ENCODE peak calls at places on chromosomes 3 and 15, in four cellular contexts. M, C, S and A are unnamed samples.

GRCh38 chr15:29687204-29687768 is 135.0 kb downstream of the TJP1 start:
- DNase-seq in M (no peak), C (no peak), S (no peak), A (no peak)

GRCh38 chr3:68977486-68978167 is 35.9 kb downstream of the EOGT start:
- DNase-seq in M (no peak), C (peak), S (no peak), A (no peak)

GRCh38 chr3:113166719-113167492 is 44.5 kb upstream of the BOC start:
- DNase-seq in M (peak), C (peak), S (no peak), A (no peak)

GRCh38 chr15:39665629-39666245 is 84.9 kb downstream of the THBS1 start:
- DNase-seq in M (no peak), C (no peak), S (no peak), A (no peak)

GRCh38 chr15:78640840-78641733 is at the start of gene CHRNB4:
- DNase-seq in M (peak), C (no peak), S (no peak), A (peak)

GRCh38 chr15:79124388-79124787 is 33.8 kb upstream of the RASGRF1 start:
- DNase-seq in M (no peak), C (no peak), S (no peak), A (no peak)

GRCh38 chr3:23874359-23875120 is 42.2 kb downstream of the NKIRAS1 start:
- DNase-seq in M (no peak), C (peak), S (no peak), A (no peak)

GRCh38 chr3:128348075-128348474 is 118.6 kb downstream of the DNAJB8 start:
- DNase-seq in M (no peak), C (no peak), S (no peak), A (no peak)

GRCh38 chr3:197270558-197271317 is 27.7 kb downstream of the DLG1 start:
- DNase-seq in M (no peak), C (no peak), S (no peak), A (no peak)

GRCh38 chr3:111283165-111283564 is 211.5 kb downstream of the NECTIN3 start:
- DNase-seq in M (no peak), C (no peak), S (no peak), A (no peak)

GRCh38 chr3:182904164-182904563 is 76.2 kb downstream of the DCUN1D1 start:
- DNase-seq in M (no peak), C (no peak), S (no peak), A (no peak)
- TF ChIP-seq CTCF in M (peak), C (no peak), S (no peak), A (no peak)

GRCh38 chr3:123582315-123582714 is 2.5 kb downstream of the HACD2 start:
- DNase-seq in M (no peak), C (no peak), S (no peak), A (no peak)

GRCh38 chr3:123584988-123585937 is at the start of gene HACD2:
- DNase-seq in M (peak), C (peak), S (peak), A (peak)

GRCh38 chr3:123586131-123586530 is 1.3 kb upstream of the HACD2 start:
- DNase-seq in M (peak), C (peak), S (peak), A (no peak)

GRCh38 chr3:123583563-123583962 is 1.3 kb downstream of the HACD2 start:
- DNase-seq in M (no peak), C (no peak), S (no peak), A (no peak)

DNA sequence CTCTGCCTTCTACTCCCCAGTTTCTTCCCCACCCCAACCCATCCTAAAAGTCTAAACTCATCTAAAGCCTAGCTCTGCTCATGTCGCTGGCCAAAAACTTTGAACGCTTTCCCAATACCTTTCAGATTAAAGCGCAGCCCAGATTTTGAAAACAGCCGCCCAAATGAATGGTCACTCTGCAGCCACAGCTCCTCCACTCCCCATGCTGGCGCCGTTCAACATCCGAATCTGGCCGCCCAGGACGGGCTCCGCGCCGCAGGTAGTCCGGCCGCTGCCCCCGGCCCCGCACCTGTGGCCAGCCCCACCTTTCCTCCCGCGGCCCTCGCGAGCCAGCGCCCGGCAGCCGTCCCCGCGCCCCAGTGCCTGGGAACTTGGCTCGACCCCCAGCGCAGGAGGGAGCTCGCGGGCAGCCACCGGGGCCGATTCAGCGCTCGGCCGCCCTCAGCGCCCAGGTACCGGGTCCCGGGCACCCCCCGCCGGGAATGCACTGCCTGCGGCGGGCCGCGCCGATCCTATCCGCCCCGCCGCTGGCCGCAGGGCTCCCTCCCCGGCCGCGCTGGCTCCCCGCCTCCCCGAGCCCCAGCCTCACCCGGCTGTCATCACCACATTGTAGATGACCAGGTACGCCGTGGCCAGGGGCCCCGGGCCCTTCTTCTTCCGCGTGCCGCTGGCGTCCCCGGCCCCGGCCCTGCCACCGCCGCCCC is 417 bp downstream of the HACD2 start:
- DNase-seq in M (no peak), C (no peak), S (no peak), A (no peak)
- TF ChIP-seq CTCF in M (peak), C (no peak), S (no peak), A (no peak)

DNA sequence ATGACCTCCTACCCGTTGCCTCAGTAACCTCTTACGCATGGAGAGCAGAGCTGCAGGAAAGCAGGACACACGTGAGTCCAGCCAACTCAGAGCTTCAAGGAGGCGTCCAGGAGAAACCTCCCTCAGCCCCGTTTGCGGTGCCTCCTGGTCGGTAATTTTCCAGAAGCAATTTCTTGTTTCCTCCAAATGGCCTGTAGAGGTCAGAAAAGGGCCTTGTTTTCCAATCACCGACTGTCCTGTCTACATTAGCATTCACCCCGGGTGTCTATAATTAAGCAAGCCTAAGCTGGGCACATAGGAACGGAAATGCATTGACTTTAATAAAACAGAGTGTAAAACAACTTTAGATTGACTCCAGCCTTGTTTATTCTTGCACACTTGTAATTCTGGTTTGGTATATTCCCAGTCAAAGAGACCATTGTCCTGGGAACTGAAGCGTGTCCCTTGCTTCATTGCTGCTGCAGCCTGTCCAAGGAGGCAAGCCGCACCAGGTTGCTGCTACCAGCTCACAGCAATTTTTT is 836.2 kb downstream of the AGBL1 start:
- DNase-seq in M (peak), C (peak), S (no peak), A (no peak)
- TF ChIP-seq CTCF in M (peak), C (peak), S (no peak), A (peak)

GRCh38 chr3:157353657-157354056 is 83.0 kb upstream of the PTX3 start:
- DNase-seq in M (no peak), C (no peak), S (no peak), A (no peak)

GRCh38 chr3:157354254-157354653 is 82.4 kb upstream of the PTX3 start:
- DNase-seq in M (no peak), C (no peak), S (no peak), A (no peak)

GRCh38 chr3:157354722-157355121 is 81.9 kb upstream of the PTX3 start:
- DNase-seq in M (peak), C (peak), S (no peak), A (peak)

GRCh38 chr3:157355276-157355675 is 81.4 kb upstream of the PTX3 start:
- DNase-seq in M (no peak), C (no peak), S (no peak), A (no peak)

DNA sequence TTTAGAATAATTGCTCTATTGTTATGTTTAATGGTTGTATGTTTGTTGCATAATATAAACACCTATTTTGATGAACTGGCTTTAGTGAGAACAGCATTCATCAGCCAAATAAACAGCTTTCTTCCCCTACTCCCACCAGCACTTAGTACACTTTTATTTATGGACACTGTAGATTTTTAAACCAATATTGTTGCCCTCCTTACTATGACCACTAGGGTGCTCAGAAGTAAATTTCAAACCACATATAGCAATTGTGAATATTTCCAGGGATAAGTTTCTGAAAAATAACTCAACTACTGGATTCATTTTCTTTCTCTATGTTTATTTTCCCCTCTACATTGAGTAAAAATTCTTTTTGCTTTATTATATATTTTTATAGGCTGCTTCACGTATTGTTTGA is 84.7 kb upstream of the PTX3 start:
- DNase-seq in M (no peak), C (no peak), S (no peak), A (no peak)
- TF ChIP-seq CTCF in M (peak), C (no peak), S (no peak), A (no peak)

GRCh38 chr3:81349941-81350340 is 411.5 kb downstream of the GBE1 start:
- DNase-seq in M (no peak), C (no peak), S (no peak), A (no peak)

DNA sequence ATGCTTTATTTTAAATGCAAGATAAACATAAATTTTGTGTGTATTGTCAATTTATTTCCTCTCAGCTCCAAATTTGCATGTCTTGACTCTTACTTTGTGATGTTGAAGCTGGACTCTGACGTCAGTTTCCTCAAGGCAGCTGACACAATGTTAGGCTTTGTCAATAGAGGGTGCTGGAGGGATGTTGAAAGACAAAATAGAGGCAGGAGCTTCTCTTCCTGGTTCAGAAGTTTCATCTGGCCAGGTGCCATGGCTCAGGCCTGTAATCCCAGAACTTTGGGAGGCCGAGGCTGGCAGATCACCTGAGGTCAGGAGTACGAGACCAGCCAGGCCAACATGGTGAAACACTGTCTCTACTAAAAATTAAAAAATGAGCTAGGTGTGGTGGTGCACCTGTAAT is 408.6 kb downstream of the GBE1 start:
- DNase-seq in M (peak), C (peak), S (no peak), A (no peak)
- TF ChIP-seq CTCF in M (peak), C (no peak), S (no peak), A (peak)

DNA sequence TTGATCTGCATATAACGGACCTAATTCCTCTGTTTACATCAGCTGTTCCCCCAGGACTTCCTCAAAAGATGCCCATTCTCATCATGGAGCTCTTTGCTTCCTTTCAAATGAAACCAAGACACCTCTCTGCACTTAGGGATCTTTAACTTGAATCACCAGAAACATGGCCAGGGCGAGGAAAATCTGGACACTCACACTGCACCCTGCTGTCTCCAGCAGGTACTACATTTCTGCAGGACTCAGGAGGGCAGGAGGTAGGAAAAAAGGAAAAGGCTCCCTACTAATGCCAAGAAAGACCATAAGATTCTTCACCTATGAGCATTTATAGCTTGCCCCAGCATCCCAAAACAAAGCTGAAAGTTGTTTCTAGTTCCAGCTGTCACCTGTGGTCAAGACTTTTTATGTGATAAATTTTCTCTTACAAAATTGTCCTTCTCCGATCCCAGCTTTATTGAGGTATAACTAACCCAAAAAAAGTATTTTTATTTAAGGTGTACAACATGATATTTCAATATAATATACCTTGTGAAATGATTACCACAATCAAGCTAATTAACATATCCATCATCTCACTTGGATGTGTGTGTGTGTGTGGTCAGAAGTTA is 87.3 kb upstream of the C15orf61 start:
- DNase-seq in M (peak), C (peak), S (peak), A (peak)
- TF ChIP-seq CTCF in M (peak), C (peak), S (peak), A (peak)

DNA sequence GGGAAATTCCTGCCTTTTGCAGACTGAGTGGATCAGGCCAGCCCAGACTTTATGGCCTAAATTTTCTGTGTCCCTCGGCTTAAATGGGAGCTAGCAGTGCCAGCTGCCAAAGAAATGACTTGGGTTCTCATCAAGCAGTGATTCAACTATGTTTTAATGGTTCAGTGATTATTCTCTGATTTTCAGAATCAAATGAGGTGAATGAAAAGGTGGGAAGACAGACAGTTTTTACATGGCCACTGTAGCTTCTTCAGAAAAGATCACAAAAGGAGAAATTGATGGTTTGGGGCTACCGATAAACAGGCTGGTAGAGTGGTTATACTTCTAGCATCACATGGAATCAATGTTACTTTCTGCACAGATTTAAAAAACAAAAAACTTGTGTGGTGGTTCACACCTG is 28.1 kb upstream of the CHST2 start:
- DNase-seq in M (no peak), C (no peak), S (no peak), A (no peak)
- TF ChIP-seq CTCF in M (no peak), C (no peak), S (no peak), A (no peak)

GRCh38 chr15:62486041-62486440 is 321.0 kb upstream of the C2CD4B start:
- DNase-seq in M (no peak), C (no peak), S (no peak), A (no peak)

GRCh38 chr15:62477929-62478328 is 312.8 kb upstream of the C2CD4B start:
- DNase-seq in M (no peak), C (no peak), S (no peak), A (no peak)

GRCh38 chr15:62483817-62484216 is 318.7 kb upstream of the C2CD4B start:
- DNase-seq in M (no peak), C (peak), S (no peak), A (no peak)

GRCh38 chr15:62485170-62485720 is 320.2 kb upstream of the C2CD4B start:
- DNase-seq in M (no peak), C (no peak), S (no peak), A (no peak)

GRCh38 chr15:62482715-62483429 is 317.8 kb upstream of the C2CD4B start:
- DNase-seq in M (peak), C (no peak), S (no peak), A (peak)
- TF ChIP-seq CTCF in M (peak), C (no peak), S (no peak), A (peak)

GRCh38 chr15:64629063-64629462 is 146.3 kb downstream of the RBPMS2 start:
- DNase-seq in M (no peak), C (no peak), S (no peak), A (no peak)

GRCh38 chr15:64633332-64633731 is 142.1 kb downstream of the RBPMS2 start:
- DNase-seq in M (no peak), C (no peak), S (no peak), A (no peak)

GRCh38 chr15:64634020-64634419 is 141.4 kb downstream of the RBPMS2 start:
- DNase-seq in M (peak), C (no peak), S (peak), A (peak)

GRCh38 chr15:64634576-64635485 is 140.6 kb downstream of the RBPMS2 start:
- DNase-seq in M (peak), C (no peak), S (no peak), A (no peak)

DNA sequence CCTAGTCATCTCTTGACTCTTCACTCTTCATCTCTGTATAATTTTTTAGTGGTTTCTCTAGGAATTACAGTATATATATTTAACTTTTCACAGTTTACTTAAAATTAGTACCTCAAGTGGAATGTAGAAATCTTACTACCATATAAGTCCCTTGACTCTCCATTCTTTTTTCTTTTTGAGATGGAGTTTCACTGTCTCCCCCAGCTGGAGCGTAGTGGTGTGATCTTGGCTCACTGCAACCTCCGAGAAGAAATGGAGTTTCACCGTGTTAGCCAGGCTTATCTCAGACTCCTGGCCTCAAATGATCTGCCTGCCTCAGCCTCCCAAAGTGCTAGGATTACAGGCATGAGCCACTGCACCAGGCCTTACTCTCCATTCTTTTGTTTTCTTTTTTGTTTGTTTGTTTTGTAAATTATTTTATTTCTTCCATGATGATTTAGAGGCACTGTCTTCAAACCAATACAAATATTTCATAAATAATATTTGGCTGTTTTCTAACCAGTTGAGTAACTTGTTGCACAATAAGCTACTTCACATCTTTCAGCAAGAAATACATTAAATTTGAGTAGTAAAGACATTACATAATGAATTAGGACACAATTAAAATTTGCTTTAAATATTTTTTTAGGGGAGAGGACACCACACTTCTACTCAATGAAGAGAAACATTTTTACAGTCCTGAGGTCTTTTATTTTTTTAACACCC is 144.8 kb downstream of the RBPMS2 start:
- DNase-seq in M (no peak), C (peak), S (no peak), A (no peak)
- TF ChIP-seq CTCF in M (no peak), C (no peak), S (no peak), A (no peak)

DNA sequence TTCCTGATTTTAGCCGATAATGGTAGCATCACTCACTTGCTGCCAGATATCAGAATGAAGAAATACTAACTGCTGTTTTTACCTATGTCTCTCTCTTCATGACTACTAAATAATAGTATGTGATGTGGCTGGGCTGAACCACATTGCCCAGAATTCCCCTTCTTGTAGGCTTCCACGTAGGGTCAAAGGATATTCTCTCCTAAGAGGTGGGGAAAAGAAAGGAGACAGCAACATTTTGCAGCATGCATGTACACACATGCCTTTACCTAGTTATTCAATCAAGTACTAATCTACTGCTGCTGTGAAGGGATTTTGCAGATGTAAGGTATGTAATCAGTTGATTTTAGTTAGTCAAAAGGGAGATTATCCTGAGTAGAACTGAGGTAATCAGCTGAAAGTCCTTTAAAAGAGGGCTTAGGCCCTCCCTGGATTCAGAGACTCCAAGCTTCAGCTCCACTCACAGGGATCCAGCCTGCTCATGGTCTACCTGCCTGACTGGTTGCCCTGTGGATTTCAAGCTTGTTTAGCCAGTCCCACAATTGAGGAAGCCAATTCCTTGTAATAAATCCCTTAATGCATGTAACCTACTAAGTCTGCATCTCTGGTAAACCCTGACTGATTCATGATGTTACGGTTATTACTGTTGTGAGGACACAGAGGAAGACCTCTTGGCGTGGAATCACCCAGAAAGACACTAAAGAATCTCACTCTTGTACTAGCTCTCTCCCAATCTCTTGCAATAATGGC is 20.4 kb downstream of the PLD1 start:
- DNase-seq in M (peak), C (no peak), S (no peak), A (no peak)
- TF ChIP-seq CTCF in M (no peak), C (no peak), S (no peak), A (no peak)